ENCODE peak calls at places on chromosomes 16 and 17, in four cellular contexts. P, D, N and W are unnamed samples.

GRCh38 chr17:61454095-61454931 is 2.1 kb downstream of the TBX4 start:
- DNase-seq in D (no peak), P (no peak), N (no peak), W (peak)

GRCh38 chr17:48351916-48352332 is 78.1 kb downstream of the SKAP1 start:
- DNase-seq in N (peak), P (no peak), D (no peak), W (no peak)

GRCh38 chr17:75033346-75034235 is 13.2 kb downstream of the ATP5PD start:
- DNase-seq in N (peak), P (peak), D (peak), W (peak)

GRCh38 chr17:57256708-57257112 is 387 bp downstream of the MSI2 start:
- DNase-seq in N (peak), D (no peak), P (peak), W (no peak)

GRCh38 chr17:41864498-41864836 is 756 bp downstream of the KLHL11 start:
- DNase-seq in N (no peak), D (no peak), P (no peak), W (peak)

GRCh38 chr17:82349287-82349701 is 9.8 kb upstream of the TEX19 start:
- DNase-seq in D (no peak), N (no peak), P (no peak), W (no peak)

GRCh38 chr17:49494399-49494798 is 694 bp upstream of the NGFR start:
- DNase-seq in P (no peak), N (no peak), D (no peak), W (no peak)

GRCh38 chr16:86404678-86405077 is 105.6 kb upstream of the FOXF1 start:
- DNase-seq in N (no peak), P (no peak), D (no peak), W (no peak)

GRCh38 chr16:27628216-27628945 is 78.4 kb downstream of the KATNIP start:
- DNase-seq in D (no peak), P (no peak), N (no peak), W (no peak)

GRCh38 chr16:82639666-82640336 is 13.0 kb downstream of the CDH13 start:
- DNase-seq in P (peak), D (peak), N (peak), W (no peak)

GRCh38 chr16:70565053-70565452 is 41.4 kb downstream of the SF3B3 start:
- DNase-seq in P (no peak), N (no peak), D (no peak), W (no peak)

GRCh38 chr17:77492446-77493237 is 351.9 kb downstream of the SEC14L1 start:
- DNase-seq in D (no peak), P (no peak), N (no peak), W (no peak)

DNA sequence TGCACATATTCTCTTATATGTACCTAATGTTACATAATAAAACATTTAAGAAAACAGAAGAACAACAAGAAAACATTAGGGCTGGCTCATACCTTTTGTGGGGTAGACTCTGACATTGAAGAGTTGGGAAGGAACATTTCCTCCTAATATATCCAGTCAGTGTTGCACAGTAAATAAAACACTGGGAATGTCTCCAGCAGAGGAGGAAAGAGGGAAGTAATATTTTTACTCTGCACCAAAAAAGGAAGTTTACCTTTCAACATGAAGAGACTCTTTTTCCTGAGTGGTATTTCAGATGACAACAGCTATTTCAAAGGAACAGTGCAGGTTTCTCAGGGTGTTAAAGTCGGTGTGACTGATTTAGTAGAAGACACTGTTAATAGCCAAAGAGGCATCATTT is 31.9 kb downstream of the EPN2 start:
- DNase-seq in N (no peak), P (no peak), D (no peak), W (no peak)
- TF ChIP-seq CTCF in N (no peak), P (no peak), D (no peak), W (no peak)

GRCh38 chr16:75552951-75553350 is 3.1 kb downstream of the TMEM231 start:
- DNase-seq in P (no peak), D (no peak), N (no peak), W (no peak)

GRCh38 chr16:75555213-75555706 is 792 bp downstream of the TMEM231 start:
- DNase-seq in N (peak), D (peak), P (peak), W (peak)

GRCh38 chr16:75555707-75556512 is at the start of gene TMEM231:
- DNase-seq in P (peak), N (peak), D (peak), W (peak)

GRCh38 chr16:75546293-75546692 is 9.8 kb downstream of the TMEM231 start:
- DNase-seq in P (no peak), N (no peak), D (no peak), W (no peak)

GRCh38 chr16:75550211-75550662 is 5.8 kb downstream of the TMEM231 start:
- DNase-seq in D (no peak), N (peak), P (peak), W (no peak)
- TF ChIP-seq CTCF in D (no peak), N (peak), P (peak), W (peak)

DNA sequence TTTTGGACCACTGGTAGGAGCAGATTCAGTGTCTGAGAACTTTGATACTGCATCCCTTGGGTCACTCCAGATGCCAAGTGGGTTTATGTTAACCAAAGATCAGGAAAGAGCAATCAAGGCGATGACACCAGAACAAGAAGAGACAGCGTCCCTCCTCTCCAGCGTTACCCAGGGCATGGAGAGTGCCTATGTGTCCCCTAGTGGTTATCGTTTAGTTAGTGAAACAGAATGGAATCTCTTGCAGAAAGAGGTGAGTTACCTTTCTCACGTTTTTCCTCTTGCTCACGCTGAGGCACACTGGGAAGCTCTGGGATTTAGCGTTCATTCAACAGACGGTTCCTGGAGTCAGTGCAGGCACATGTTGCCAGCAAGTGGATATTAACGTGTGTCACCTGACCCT is 58.0 kb downstream of the NUP88 start:
- DNase-seq in D (no peak), N (no peak), P (no peak), W (no peak)
- TF ChIP-seq CTCF in D (no peak), N (no peak), P (no peak), W (no peak)

GRCh38 chr16:68022278-68022727 is 729 bp downstream of the DDX28 start:
- DNase-seq in D (no peak), N (no peak), P (no peak), W (no peak)

GRCh38 chr16:68019167-68019680 is 3.5 kb upstream of the DPEP2NB start:
- DNase-seq in N (no peak), P (no peak), D (no peak), W (no peak)

GRCh38 chr16:68021490-68021889 is 1.5 kb downstream of the DDX28 start:
- DNase-seq in D (no peak), P (no peak), N (no peak), W (no peak)

GRCh38 chr16:68022728-68023537 is at the start of the genes DDX28 and DUS2:
- DNase-seq in N (peak), D (peak), P (peak), W (peak)
- TF ChIP-seq CTCF in N (no peak), D (no peak), P (peak), W (no peak)

DNA sequence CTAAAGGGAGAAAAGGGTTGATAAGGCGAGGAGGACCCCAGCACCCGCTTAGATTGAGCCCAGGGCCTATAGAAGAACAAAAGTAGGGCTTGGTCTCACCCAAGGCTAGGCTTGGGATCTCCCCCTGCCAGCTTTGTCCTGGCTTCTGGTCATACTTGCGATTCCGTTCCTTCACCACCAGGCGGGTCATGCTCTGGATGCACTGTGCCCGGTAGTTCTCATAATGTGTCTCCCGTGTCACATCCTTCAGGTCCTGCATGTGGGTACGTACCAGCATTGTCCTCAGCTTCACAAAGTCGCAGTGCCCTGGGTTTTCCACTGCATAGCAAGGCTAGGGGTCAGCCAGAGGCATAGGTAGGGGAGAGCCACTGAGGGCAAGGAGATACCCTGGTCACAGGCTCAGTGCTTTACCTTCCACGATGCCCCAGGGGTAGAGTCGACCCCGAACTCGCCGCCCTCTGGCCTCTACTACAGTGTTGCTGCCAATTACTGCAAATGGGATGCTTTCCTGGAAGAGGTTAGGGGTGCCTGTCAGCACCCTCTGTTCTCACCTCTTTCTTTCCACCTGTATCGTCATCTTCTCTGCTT is 6.5 kb upstream of the MTMR4 start:
- DNase-seq in D (no peak), P (no peak), N (no peak), W (no peak)
- TF ChIP-seq CTCF in D (peak), P (no peak), N (peak), W (peak)

GRCh38 chr17:16512011-16512410 is 20.0 kb upstream of the LRRC75A start:
- DNase-seq in D (no peak), P (no peak), N (no peak), W (no peak)

GRCh38 chr17:16504974-16505373 is 13.0 kb upstream of the LRRC75A start:
- DNase-seq in N (no peak), P (no peak), D (no peak), W (no peak)

GRCh38 chr17:16511515-16511914 is 19.5 kb upstream of the LRRC75A start:
- DNase-seq in N (no peak), D (no peak), P (no peak), W (no peak)

GRCh38 chr17:16507918-16508533 is 16.0 kb upstream of the LRRC75A start:
- DNase-seq in N (no peak), P (no peak), D (no peak), W (no peak)

GRCh38 chr17:16506188-16506587 is 14.2 kb upstream of the LRRC75A start:
- DNase-seq in N (no peak), P (no peak), D (no peak), W (no peak)
- TF ChIP-seq CTCF in N (peak), P (no peak), D (peak), W (peak)

DNA sequence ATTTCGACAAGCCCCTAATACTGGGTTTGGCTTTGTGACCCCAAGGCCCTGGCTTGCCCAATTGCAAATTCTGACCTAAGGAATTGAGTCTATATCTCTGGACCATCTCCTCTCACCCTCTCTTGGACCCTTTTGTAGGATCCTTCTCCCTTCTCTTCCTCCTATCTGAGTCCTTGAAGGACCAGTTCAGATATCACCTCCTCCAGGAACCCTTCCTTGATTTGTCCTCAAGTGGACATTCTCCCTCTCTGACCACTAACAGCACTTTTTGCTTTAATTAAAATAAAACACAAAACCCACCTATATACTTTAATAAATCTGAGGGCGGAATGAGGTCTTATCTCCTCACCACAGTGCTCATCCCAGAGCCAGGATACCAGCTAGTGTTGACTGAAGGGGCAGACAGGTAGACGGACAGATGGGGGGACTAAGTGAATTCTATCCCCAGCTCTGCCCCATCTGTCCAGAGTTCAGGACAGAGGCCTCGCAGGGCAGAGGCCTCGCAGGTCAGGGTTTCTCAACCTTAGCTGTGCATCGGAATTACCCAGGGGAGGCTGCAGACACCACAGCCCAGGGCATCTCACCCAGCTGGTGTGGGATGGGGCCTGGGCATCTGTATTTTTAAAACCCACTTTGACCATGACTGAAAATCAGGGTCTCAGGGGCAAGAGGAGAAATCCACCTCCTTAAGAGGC is 9.1 kb downstream of the PLCD3 start:
- DNase-seq in P (no peak), N (no peak), D (no peak), W (no peak)
- TF ChIP-seq CTCF in P (no peak), N (no peak), D (no peak), W (no peak)

GRCh38 chr17:5115673-5116651 is at the start of gene USP6:
- DNase-seq in N (no peak), D (no peak), P (no peak), W (no peak)

GRCh38 chr17:5111402-5112204 is at the start of gene ZNF232:
- DNase-seq in P (peak), N (peak), D (peak), W (peak)

DNA sequence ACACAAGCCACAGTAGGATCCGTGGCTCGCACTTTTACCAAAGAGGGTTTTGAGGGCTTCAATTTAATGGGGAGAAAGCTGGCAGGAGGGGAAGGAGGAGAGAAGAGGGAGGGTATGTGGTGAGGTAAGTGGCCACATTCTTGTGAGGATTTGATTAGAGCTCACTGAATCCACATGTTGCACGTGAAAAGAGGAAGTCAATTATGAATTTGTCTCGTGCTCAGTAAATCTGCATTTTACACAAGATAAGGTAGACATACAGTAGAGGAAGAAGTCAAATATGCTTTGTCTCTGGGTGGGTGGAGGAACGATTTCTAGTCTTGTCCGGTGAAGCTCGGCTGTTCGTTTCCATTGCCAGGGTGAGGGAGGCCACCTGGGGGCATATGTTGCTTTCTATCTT is 862 bp downstream of the ZNF232 start:
- DNase-seq in N (no peak), P (no peak), D (no peak), W (no peak)
- TF ChIP-seq CTCF in N (no peak), P (no peak), D (no peak), W (no peak)

DNA sequence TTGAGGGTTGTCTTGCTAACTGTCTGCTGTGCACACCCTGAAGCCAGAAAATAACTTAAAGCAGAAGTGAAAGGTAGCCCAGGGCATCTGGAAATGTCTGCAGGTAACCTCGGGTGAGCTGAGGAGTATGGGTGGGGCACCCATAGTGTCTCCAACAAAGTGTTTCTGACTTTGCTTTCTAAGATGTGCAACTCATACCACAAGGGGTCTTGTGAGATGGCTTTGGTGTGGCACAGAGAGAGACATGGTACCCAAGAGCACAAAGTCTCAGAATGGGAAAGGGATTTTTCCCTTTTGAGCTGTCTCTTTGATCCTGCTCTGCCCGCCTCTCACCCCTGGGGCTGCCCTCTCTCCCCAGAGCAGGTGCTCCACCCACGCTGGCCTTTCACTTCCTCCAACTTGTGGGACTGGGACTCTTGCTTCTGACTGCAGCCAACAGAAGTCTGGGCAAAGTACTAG is 6.9 kb downstream of the CHD9 start:
- DNase-seq in P (peak), N (no peak), D (no peak), W (no peak)
- TF ChIP-seq CTCF in P (no peak), N (no peak), D (no peak), W (no peak)